ENCODE peak calls at places on chromosomes 6 and 20, in eight cellular contexts. X is RWPE1; J is breast epithelium; P is AML-193; N is pancreas; T is NCI-H748 treated with DMSO at 0.1 percent for 48 hours; G is CD4-positive, alpha-beta T cell; Q is stimulated activated CD4-positive, alpha-beta T cell treated with anti-CD3 and anti-CD28 coated beads, Interleukin-1b, Interleukin-23, amount 100 ng/mL, for 4 hours. K is an unnamed sample.
A peak's percentile ranks its signal among the peaks of the same experiment; 100 is the strongest.

GRCh38 chr6:138005846-138006245 is 101.4 kb downstream of the PERP start:
- DNase-seq in X (no peak), J (no peak), P (no peak), N (no peak), T (peak; percentile 61), G (no peak), Q (no peak), K (no peak)

GRCh38 chr20:57397693-57398108 is 6.5 kb downstream of the RBM38 start:
- DNase-seq in X (no peak), J (no peak), P (no peak), N (no peak), T (no peak), G (peak; percentile 69), Q (no peak), K (no peak)

GRCh38 chr6:144232434-144233223 is 52.5 kb upstream of the UTRN start:
- DNase-seq in X (no peak), J (no peak), P (no peak), N (no peak), T (no peak), G (no peak), Q (no peak), K (no peak)

GRCh38 chr6:32387946-32388345 is 16.2 kb upstream of the TSBP1 start:
- DNase-seq in X (no peak), J (no peak), P (no peak), N (no peak), T (no peak), G (no peak), Q (no peak), K (no peak)

GRCh38 chr20:37879003-37879599 is 23.8 kb upstream of the VSTM2L start:
- DNase-seq in X (no peak), J (no peak), P (no peak), N (no peak), T (no peak), G (no peak), Q (no peak), K (no peak)

GRCh38 chr6:149723771-149724417 is 6.0 kb upstream of the LATS1 start:
- DNase-seq in X (peak; percentile 76), J (no peak), P (peak; percentile 86), N (peak; percentile 46), T (peak; percentile 22), G (peak; percentile 30), Q (peak; percentile 7), K (peak; percentile 57)

GRCh38 chr6:36130672-36131516 is 581 bp downstream of the MAPK13 start:
- DNase-seq in X (peak; percentile 58), J (peak; percentile 71), P (no peak), N (peak; percentile 74), T (peak; percentile 17), G (peak; percentile 36), Q (peak; percentile 66), K (no peak)

GRCh38 chr20:62197321-62197720 is 14.5 kb downstream of the MTG2 start:
- DNase-seq in X (no peak), J (no peak), P (no peak), N (no peak), T (no peak), G (no peak), Q (no peak), K (no peak)

GRCh38 chr20:38112249-38112942 is 52.7 kb downstream of the TGM2 start:
- DNase-seq in X (no peak), J (no peak), P (no peak), N (no peak), T (no peak), G (no peak), Q (no peak), K (no peak)

GRCh38 chr20:62367136-62367482 is at the start of gene LAMA5:
- DNase-seq in X (peak; percentile 78), J (no peak), P (no peak), N (peak; percentile 66), T (no peak), G (no peak), Q (no peak), K (no peak)

GRCh38 chr20:25544760-25545159 is 40.6 kb downstream of the NINL start:
- DNase-seq in X (no peak), J (no peak), P (no peak), N (no peak), T (no peak), G (no peak), Q (no peak), K (no peak)

K was measured in keratinocyte.